ENCODE peak calls at places on chromosomes 1 and 21, in seven cellular contexts. One of them, this sample, is unnamed.

GRCh38 chr1:83849191-83850061 is 149.5 kb downstream of the TTLL7 start:
- DNase-seq in esophagus muscularis mucosa: no peak
- DNase-seq in colonic mucosa: no peak
- DNase-seq in A549: no peak
- DNase-seq in BE2C: no peak
- DNase-seq in fibroblast of lung: no peak
- DNase-seq in lower leg skin: no peak
- DNase-seq in this sample: no peak

GRCh38 chr1:62901650-62902049 is 117.7 kb downstream of the ATG4C start:
- DNase-seq in BE2C: no peak
- DNase-seq in fibroblast of lung: no peak
- DNase-seq in colonic mucosa: no peak
- DNase-seq in A549: no peak
- DNase-seq in lower leg skin: no peak
- DNase-seq in esophagus muscularis mucosa: no peak
- DNase-seq in this sample: no peak

GRCh38 chr1:115838426-115838804 is 2.5 kb downstream of the NHLH2 start:
- DNase-seq in lower leg skin: no peak
- DNase-seq in BE2C: no peak
- DNase-seq in esophagus muscularis mucosa: no peak
- DNase-seq in fibroblast of lung: no peak
- DNase-seq in colonic mucosa: no peak
- DNase-seq in A549: no peak
- DNase-seq in this sample: no peak

GRCh38 chr1:239053269-239053668 is 333.1 kb upstream of the CHRM3 start:
- DNase-seq in lower leg skin: no peak
- DNase-seq in A549: no peak
- DNase-seq in fibroblast of lung: peak; percentile 34
- DNase-seq in BE2C: peak; percentile 66
- DNase-seq in esophagus muscularis mucosa: no peak
- DNase-seq in colonic mucosa: no peak
- DNase-seq in this sample: no peak

GRCh38 chr1:18922319-18922726 is 20.0 kb upstream of the ALDH4A1 start:
- DNase-seq in lower leg skin: peak; percentile 95
- DNase-seq in A549: peak; percentile 39
- DNase-seq in esophagus muscularis mucosa: peak; percentile 97
- DNase-seq in colonic mucosa: peak; percentile 50
- DNase-seq in BE2C: no peak
- DNase-seq in fibroblast of lung: peak; percentile 91
- DNase-seq in this sample: no peak

GRCh38 chr21:34984356-34984755 is 64.7 kb downstream of the RUNX1 start:
- DNase-seq in fibroblast of lung: no peak
- DNase-seq in esophagus muscularis mucosa: no peak
- DNase-seq in A549: no peak
- DNase-seq in colonic mucosa: no peak
- DNase-seq in lower leg skin: no peak
- DNase-seq in BE2C: no peak
- DNase-seq in this sample: no peak

GRCh38 chr1:112721966-112722524 is 6.9 kb upstream of the PPM1J start:
- DNase-seq in A549: no peak
- DNase-seq in colonic mucosa: no peak
- DNase-seq in BE2C: peak; percentile 61
- DNase-seq in esophagus muscularis mucosa: no peak
- DNase-seq in lower leg skin: no peak
- DNase-seq in fibroblast of lung: no peak
- DNase-seq in this sample: no peak

GRCh38 chr1:145708063-145708462 is 895 bp upstream of the PDZK1 start:
- DNase-seq in BE2C: no peak
- DNase-seq in A549: no peak
- DNase-seq in colonic mucosa: no peak
- DNase-seq in fibroblast of lung: peak; percentile 58
- DNase-seq in esophagus muscularis mucosa: no peak
- DNase-seq in lower leg skin: peak; percentile 26
- DNase-seq in this sample: no peak

GRCh38 chr1:29122662-29122986 is 1.1 kb downstream of the TMEM200B start:
- DNase-seq in fibroblast of lung: peak; percentile 73
- DNase-seq in lower leg skin: peak; percentile 95
- DNase-seq in A549: no peak
- DNase-seq in esophagus muscularis mucosa: no peak
- DNase-seq in BE2C: no peak
- DNase-seq in colonic mucosa: peak; percentile 40
- DNase-seq in this sample: peak; percentile 21

GRCh38 chr1:207798847-207799246 is 47.0 kb downstream of the CD46 start:
- DNase-seq in colonic mucosa: no peak
- DNase-seq in BE2C: no peak
- DNase-seq in esophagus muscularis mucosa: peak; percentile 81
- DNase-seq in lower leg skin: no peak
- DNase-seq in A549: no peak
- DNase-seq in fibroblast of lung: peak; percentile 45
- DNase-seq in this sample: no peak

GRCh38 chr1:225712391-225712790 is 59.5 kb upstream of the ENAH start:
- DNase-seq in BE2C: no peak
- DNase-seq in fibroblast of lung: no peak
- DNase-seq in lower leg skin: no peak
- DNase-seq in A549: no peak
- DNase-seq in colonic mucosa: no peak
- DNase-seq in esophagus muscularis mucosa: no peak
- DNase-seq in this sample: no peak

GRCh38 chr1:110229348-110230001 is 19.4 kb downstream of the KCNC4 start:
- DNase-seq in BE2C: peak; percentile 40
- DNase-seq in colonic mucosa: no peak
- DNase-seq in A549: no peak
- DNase-seq in esophagus muscularis mucosa: no peak
- DNase-seq in fibroblast of lung: peak; percentile 33
- DNase-seq in lower leg skin: no peak
- DNase-seq in this sample: no peak

GRCh38 chr1:76511226-76511625 is 356.1 kb upstream of the ST6GALNAC5 start:
- DNase-seq in esophagus muscularis mucosa: no peak
- DNase-seq in BE2C: no peak
- DNase-seq in fibroblast of lung: no peak
- DNase-seq in colonic mucosa: no peak
- DNase-seq in A549: no peak
- DNase-seq in lower leg skin: no peak
- DNase-seq in this sample: no peak

GRCh38 chr1:29827237-29827750 is 591.0 kb downstream of the PTPRU start:
- DNase-seq in BE2C: no peak
- DNase-seq in fibroblast of lung: no peak
- DNase-seq in colonic mucosa: no peak
- DNase-seq in A549: no peak
- DNase-seq in lower leg skin: peak; percentile 25
- DNase-seq in esophagus muscularis mucosa: peak; percentile 72
- DNase-seq in this sample: no peak

GRCh38 chr1:213499444-213499843 is 448.4 kb downstream of the RPS6KC1 start:
- DNase-seq in BE2C: no peak
- DNase-seq in A549: no peak
- DNase-seq in fibroblast of lung: no peak
- DNase-seq in colonic mucosa: no peak
- DNase-seq in esophagus muscularis mucosa: peak; percentile 57
- DNase-seq in lower leg skin: no peak
- DNase-seq in this sample: no peak

GRCh38 chr21:15058718-15059316 is 6.0 kb downstream of the NRIP1 start:
- DNase-seq in fibroblast of lung: peak; percentile 77
- DNase-seq in esophagus muscularis mucosa: no peak
- DNase-seq in A549: peak; percentile 5
- DNase-seq in lower leg skin: no peak
- DNase-seq in colonic mucosa: no peak
- DNase-seq in BE2C: no peak
- DNase-seq in this sample: no peak

GRCh38 chr1:11030865-11031264 is 16.2 kb downstream of the MASP2 start:
- DNase-seq in BE2C: no peak
- DNase-seq in A549: no peak
- DNase-seq in fibroblast of lung: no peak
- DNase-seq in colonic mucosa: no peak
- DNase-seq in lower leg skin: peak; percentile 17
- DNase-seq in esophagus muscularis mucosa: no peak
- DNase-seq in this sample: no peak

DNA sequence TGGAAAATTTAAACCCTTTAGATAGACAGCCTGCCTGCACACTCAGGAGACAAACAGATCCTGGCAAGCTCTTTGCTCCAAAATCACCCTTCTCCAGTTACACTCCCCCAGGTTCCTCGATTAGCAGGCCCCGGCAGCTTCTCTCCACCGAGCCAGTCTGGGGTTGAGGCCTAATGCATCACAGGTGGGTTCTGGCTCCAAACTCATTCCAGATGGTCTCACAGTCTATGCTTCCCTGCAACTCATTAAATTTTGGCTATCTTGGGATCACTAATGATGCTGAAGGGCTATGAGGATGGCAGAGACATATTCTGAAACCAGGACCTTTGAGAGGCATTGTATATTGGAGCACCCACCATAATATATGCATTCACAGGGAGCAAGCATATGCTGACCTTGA is 559.8 kb upstream of the USP24 start:
- DNase-seq in A549: no peak
- DNase-seq in esophagus muscularis mucosa: no peak
- DNase-seq in fibroblast of lung: no peak
- DNase-seq in colonic mucosa: no peak
- DNase-seq in BE2C: peak; percentile 22
- DNase-seq in lower leg skin: no peak
- DNase-seq in this sample: no peak
- H3K4me3 ChIP-seq in A549: no peak overlapping the region
- H3K4me3 ChIP-seq in esophagus muscularis mucosa: no peak overlapping the region
- H3K4me3 ChIP-seq in fibroblast of lung: no peak overlapping the region
- H3K4me3 ChIP-seq in colonic mucosa: no peak overlapping the region
- H3K4me3 ChIP-seq in BE2C: no peak overlapping the region
- H3K4me3 ChIP-seq in lower leg skin: no peak overlapping the region
- H3K4me3 ChIP-seq in this sample: no peak overlapping the region

DNA sequence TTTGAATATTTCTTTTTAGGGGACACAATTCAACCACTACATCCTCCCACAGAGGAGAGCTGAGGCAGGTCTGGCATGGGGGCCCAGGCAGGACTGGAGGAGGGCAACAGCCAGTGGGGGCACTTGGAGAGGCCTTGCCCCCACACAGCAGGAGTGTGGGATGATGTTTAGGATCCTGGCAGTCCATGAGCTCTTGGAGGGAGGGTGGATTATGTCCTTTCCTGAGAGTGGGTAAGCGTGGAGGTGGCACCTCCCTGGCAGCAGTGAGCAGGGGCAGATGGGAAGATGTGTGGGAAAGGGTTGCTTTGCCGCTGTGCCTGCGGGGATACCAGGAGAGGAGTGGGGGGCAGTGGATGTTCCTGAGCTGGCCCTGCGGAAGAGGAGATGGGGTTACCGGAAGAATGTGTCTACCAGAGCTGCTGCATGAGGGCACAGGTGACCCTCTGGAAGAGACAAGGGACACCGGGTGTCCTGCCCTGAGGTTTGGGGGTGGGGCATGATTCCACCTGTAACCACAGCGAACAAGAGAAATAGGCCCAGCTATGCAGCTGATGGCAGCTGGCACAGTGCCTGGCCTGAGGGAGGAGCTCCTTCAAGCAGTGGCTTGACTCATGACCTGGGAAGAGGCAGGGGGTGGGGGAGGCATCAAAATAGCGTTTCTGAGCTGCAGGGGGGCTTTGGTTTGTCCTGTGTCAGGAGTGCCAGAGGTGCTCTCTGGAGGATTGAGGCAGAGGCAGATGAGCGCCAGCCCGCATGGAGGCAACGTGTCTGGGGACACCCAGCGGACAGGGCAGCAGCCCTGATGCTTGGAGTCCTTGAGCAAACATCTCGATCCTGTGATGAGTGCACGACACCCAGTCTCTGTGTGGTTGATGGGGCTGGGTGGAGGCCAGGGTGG is 123.9 kb upstream of the TMPRSS2 start:
- DNase-seq in BE2C: no peak
- DNase-seq in lower leg skin: no peak
- DNase-seq in colonic mucosa: peak; percentile 79
- DNase-seq in A549: peak; percentile 39
- DNase-seq in fibroblast of lung: peak; percentile 53
- DNase-seq in esophagus muscularis mucosa: no peak
- DNase-seq in this sample: peak; percentile 96
- H3K4me3 ChIP-seq in BE2C: no peak overlapping the region
- H3K4me3 ChIP-seq in lower leg skin: no peak overlapping the region
- H3K4me3 ChIP-seq in colonic mucosa: no peak overlapping the region
- H3K4me3 ChIP-seq in A549: no peak overlapping the region
- H3K4me3 ChIP-seq in fibroblast of lung: no peak overlapping the region
- H3K4me3 ChIP-seq in esophagus muscularis mucosa: no peak overlapping the region
- H3K4me3 ChIP-seq in this sample: no peak overlapping the region

GRCh38 chr21:43812139-43812821 is 22.9 kb downstream of the RRP1 start:
- DNase-seq in esophagus muscularis mucosa: no peak
- DNase-seq in A549: no peak
- DNase-seq in BE2C: no peak
- DNase-seq in lower leg skin: no peak
- DNase-seq in colonic mucosa: no peak
- DNase-seq in fibroblast of lung: no peak
- DNase-seq in this sample: peak; percentile 47
- H3K4me3 ChIP-seq in esophagus muscularis mucosa: no peak overlapping the region
- H3K4me3 ChIP-seq in A549: no peak overlapping the region
- H3K4me3 ChIP-seq in BE2C: peak overlapping the region; percentile 20
- H3K4me3 ChIP-seq in lower leg skin: no peak overlapping the region
- H3K4me3 ChIP-seq in colonic mucosa: peak overlapping the region; percentile 15
- H3K4me3 ChIP-seq in fibroblast of lung: no peak overlapping the region
- H3K4me3 ChIP-seq in this sample: no peak overlapping the region

GRCh38 chr1:44326066-44326701 is 28.9 kb downstream of the ERI3 start:
- DNase-seq in colonic mucosa: no peak
- DNase-seq in fibroblast of lung: peak; percentile 52
- DNase-seq in esophagus muscularis mucosa: no peak
- DNase-seq in A549: no peak
- DNase-seq in BE2C: no peak
- DNase-seq in lower leg skin: no peak
- DNase-seq in this sample: no peak

GRCh38 chr1:44327679-44328491 is 27.2 kb downstream of the ERI3 start:
- DNase-seq in BE2C: peak; percentile 81
- DNase-seq in colonic mucosa: peak; percentile 58
- DNase-seq in lower leg skin: peak; percentile 96
- DNase-seq in A549: peak; percentile 93
- DNase-seq in esophagus muscularis mucosa: peak; percentile 95
- DNase-seq in fibroblast of lung: peak; percentile 100
- DNase-seq in this sample: peak; percentile 55

GRCh38 chr1:44326821-44327465 is 28.1 kb downstream of the ERI3 start:
- DNase-seq in fibroblast of lung: peak; percentile 9
- DNase-seq in colonic mucosa: no peak
- DNase-seq in lower leg skin: no peak
- DNase-seq in BE2C: no peak
- DNase-seq in esophagus muscularis mucosa: no peak
- DNase-seq in A549: no peak
- DNase-seq in this sample: no peak

GRCh38 chr1:44330935-44331334 is 24.1 kb downstream of the ERI3 start:
- DNase-seq in colonic mucosa: no peak
- DNase-seq in BE2C: no peak
- DNase-seq in fibroblast of lung: no peak
- DNase-seq in esophagus muscularis mucosa: no peak
- DNase-seq in A549: no peak
- DNase-seq in lower leg skin: no peak
- DNase-seq in this sample: no peak

DNA sequence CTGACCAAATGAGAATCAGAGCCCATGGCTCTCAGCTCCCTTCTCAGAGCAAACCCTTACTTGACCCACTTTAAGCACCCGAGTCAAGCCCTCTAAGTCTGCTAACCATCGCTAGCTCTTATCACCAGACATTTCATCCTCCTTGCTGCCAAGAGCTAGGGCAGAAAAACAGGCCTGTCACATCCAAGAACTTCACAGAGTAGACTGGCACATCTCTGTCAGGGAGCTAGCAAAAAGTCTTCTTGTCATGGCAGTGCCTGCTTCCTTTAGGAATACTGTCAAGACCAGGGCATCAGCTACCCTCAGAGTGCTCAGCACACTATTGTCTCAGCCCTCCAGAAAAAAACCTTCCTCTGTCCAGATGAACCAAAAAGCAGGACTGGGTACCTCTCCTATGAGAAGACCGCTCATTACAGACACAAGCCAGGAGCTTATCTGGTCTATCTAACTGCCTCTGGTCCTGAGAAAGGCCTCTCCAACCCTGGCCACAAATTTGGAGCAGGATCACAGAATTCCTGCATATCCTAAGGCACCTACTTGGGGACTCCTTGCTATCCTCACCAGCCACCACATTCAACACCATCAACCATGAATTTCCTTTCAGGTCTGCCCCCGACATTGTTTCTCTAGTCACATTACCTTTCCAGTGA is 26.2 kb downstream of the ERI3 start:
- DNase-seq in colonic mucosa: no peak
- DNase-seq in A549: no peak
- DNase-seq in lower leg skin: no peak
- DNase-seq in fibroblast of lung: peak; percentile 24
- DNase-seq in BE2C: no peak
- DNase-seq in esophagus muscularis mucosa: no peak
- DNase-seq in this sample: no peak
- H3K4me3 ChIP-seq in colonic mucosa: no peak overlapping the region
- H3K4me3 ChIP-seq in A549: no peak overlapping the region
- H3K4me3 ChIP-seq in lower leg skin: no peak overlapping the region
- H3K4me3 ChIP-seq in fibroblast of lung: no peak overlapping the region
- H3K4me3 ChIP-seq in BE2C: no peak overlapping the region
- H3K4me3 ChIP-seq in esophagus muscularis mucosa: no peak overlapping the region
- H3K4me3 ChIP-seq in this sample: no peak overlapping the region

This sample was measured in mucosa of descending colon.